ENCODE peak calls at places on chromosomes 1 and 21, in seven cellular contexts. O, P, F, S, Z, I and Y are unnamed samples.

GRCh38 chr1:182707116-182707515 is 22.7 kb upstream of the RGS8 start:
- DNase-seq in O (no peak), P (no peak), F (no peak), S (no peak), Z (peak; percentile 30), I (no peak), Y (no peak)

GRCh38 chr1:201501144-201501543 is 5.8 kb downstream of the CSRP1 start:
- DNase-seq in O (no peak), P (no peak), F (no peak), S (no peak), Z (no peak), I (no peak), Y (no peak)

GRCh38 chr1:237228421-237228820 is 186.4 kb downstream of the RYR2 start:
- DNase-seq in O (no peak), P (no peak), F (no peak), S (no peak), Z (no peak), I (no peak), Y (no peak)

GRCh38 chr1:226629210-226629895 is 80.8 kb downstream of the STUM start:
- DNase-seq in O (no peak), P (no peak), F (peak; percentile 11), S (no peak), Z (no peak), I (no peak), Y (no peak)

GRCh38 chr1:154536570-154536969 is 21.9 kb downstream of the UBE2Q1 start:
- DNase-seq in O (no peak), P (no peak), F (no peak), S (no peak), Z (no peak), I (no peak), Y (no peak)

GRCh38 chr1:35507947-35508346 is 49.3 kb downstream of the KIAA0319L start:
- DNase-seq in O (no peak), P (no peak), F (no peak), S (no peak), Z (no peak), I (no peak), Y (no peak)

GRCh38 chr1:28577738-28578536 is 14.1 kb upstream of the RAB42 start:
- DNase-seq in O (no peak), P (peak; percentile 30), F (no peak), S (no peak), Z (no peak), I (no peak), Y (no peak)

GRCh38 chr1:234231893-234232276 is 141.4 kb upstream of the COA6 start:
- DNase-seq in O (no peak), P (no peak), F (no peak), S (no peak), Z (no peak), I (no peak), Y (no peak)

DNA sequence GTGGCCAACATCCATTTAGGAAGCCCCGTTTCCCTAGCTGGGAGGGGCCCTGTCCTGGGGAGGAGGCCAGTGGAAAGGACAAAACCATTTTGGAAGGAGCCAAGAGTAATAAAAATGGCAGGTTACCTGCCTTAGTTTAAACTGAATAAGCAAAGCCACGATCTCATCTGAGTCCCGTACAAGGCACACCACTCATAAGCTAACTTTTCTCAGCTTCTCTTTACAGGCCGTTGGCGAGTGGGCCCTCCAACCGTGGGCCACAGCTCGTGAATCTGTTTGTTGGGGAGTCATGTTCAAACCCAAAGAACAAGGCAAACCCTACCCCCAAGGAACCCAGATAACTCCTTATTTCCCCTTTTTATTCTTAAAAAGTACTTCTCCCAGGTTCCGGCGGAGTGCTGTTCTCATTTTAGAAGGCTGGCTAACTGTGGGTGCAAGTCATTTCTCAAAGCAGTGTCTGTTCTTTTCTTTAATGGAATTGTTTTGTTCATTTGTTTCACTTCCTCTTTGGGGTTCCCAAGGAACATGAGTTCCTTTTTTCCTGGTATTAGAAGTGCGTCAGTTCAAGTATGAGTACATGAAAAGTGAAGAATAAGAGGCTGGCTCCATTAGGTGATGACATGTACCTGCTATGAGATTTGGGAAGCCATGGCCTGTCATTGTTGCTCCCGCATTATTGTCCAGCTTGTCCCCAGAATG is 89.0 kb downstream of the PSMG1 start:
- DNase-seq in O (no peak), P (no peak), F (no peak), S (no peak), Z (no peak), I (no peak), Y (no peak)
- H3K27ac ChIP-seq in O (no peak overlapping the region), P (no peak overlapping the region), F (no peak overlapping the region), S (no peak overlapping the region), Z (peak overlapping the region; percentile 67), I (no peak overlapping the region), Y (no peak overlapping the region)

GRCh38 chr1:90710579-90711536 is 6.2 kb downstream of the BARHL2 start:
- DNase-seq in O (peak; percentile 84), P (no peak), F (no peak), S (no peak), Z (no peak), I (no peak), Y (no peak)
- H3K4me3 ChIP-seq in O (peak overlapping the region; percentile 49), P (no peak overlapping the region), F (no peak overlapping the region), S (no peak overlapping the region), Z (no peak overlapping the region), I (no peak overlapping the region), Y (no peak overlapping the region)

DNA sequence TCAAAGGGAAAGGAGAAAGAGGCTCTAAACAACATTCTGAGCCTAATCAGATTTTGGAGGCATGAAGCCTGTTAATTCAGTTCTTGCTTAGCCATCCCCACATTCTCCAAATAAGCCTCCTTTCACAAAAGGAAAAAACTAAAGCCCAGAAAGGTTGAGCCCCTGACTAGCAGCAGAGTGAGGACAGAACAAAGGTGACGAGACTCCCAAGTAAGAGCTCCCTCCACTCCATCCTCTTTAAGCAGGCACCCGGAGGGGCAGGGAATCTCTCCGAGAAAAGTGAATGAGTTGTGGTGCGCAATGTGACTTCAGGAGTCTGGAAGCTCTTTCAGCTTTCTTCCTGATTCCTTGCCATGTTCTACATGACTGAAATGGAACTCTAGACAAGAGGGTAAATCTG is 43.4 kb upstream of the MYBPHL start:
- DNase-seq in O (no peak), P (no peak), F (no peak), S (no peak), Z (no peak), I (no peak), Y (no peak)
- H3K36me3 ChIP-seq in O (peaks cover 7% of the 10 kb centered on the region), P (no peaks in the 10 kb centered on the region), F (no peaks in the 10 kb centered on the region), S (peaks cover 18% of the 10 kb centered on the region), Z (peaks cover 91% of the 10 kb centered on the region), I (no peaks in the 10 kb centered on the region), Y (no peaks in the 10 kb centered on the region)

GRCh38 chr21:34881421-34881820 is 167.7 kb downstream of the RUNX1 start:
- DNase-seq in O (no peak), P (no peak), F (no peak), S (no peak), Z (no peak), I (no peak), Y (no peak)
- H3K27ac ChIP-seq in O (no peak overlapping the region), P (no peak overlapping the region), F (no peak overlapping the region), S (no peak overlapping the region), Z (no peak overlapping the region), I (peak overlapping the region; percentile 94), Y (no peak overlapping the region)

DNA sequence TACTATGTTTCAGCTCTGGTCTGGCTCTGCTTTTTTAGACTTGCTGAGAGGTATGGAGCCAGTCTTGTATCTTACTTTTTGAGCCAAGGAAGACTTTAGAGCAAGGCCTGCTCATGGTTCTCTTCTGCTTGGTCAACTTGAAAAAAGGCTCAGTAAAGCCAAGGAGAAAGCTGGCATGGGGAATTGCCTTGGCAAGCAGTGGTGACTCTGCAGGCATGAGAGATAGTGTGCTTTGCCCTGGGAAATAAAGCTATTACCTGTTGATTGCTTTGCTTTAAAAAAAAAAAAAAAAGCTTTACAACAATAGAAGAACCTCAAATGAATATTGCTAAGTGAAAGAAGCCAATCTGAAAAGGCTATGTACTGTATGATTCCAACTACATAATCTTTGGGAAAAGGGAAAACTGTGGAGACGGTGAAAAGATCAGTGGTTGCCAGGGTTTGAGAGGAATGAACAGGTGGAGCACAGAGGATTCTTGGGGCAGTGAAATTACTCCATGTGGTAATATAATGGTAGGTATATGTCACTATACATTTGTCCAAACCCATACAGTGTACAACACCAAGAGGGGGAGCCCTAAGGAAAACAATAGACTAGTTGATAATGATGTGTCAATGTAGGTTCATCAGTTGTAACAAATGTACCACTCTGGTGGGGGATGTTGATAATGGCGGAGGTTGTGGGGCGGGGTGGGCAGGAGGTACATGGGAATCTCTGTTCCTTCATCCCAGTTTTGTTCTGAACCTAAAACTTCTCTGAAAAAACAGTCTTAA is 87.6 kb downstream of the HMCN1 start:
- DNase-seq in O (no peak), P (no peak), F (no peak), S (no peak), Z (no peak), I (no peak), Y (no peak)
- H3K4me3 ChIP-seq in O (no peak overlapping the region), P (no peak overlapping the region), F (no peak overlapping the region), S (no peak overlapping the region), Z (no peak overlapping the region), I (no peak overlapping the region), Y (no peak overlapping the region)

GRCh38 chr1:169383449-169383848 is 15.5 kb downstream of the BLZF1 start:
- DNase-seq in O (no peak), P (no peak), F (no peak), S (no peak), Z (no peak), I (no peak), Y (no peak)
- H3K36me3 ChIP-seq in O (peaks cover 16% of the 10 kb centered on the region), P (no peaks in the 10 kb centered on the region), F (no peaks in the 10 kb centered on the region), S (peaks cover 4% of the 10 kb centered on the region), Z (peaks cover 100% of the 10 kb centered on the region), I (peaks cover 12% of the 10 kb centered on the region), Y (peaks cover 12% of the 10 kb centered on the region)

GRCh38 chr1:232367293-232367692 is 262.6 kb downstream of the SIPA1L2 start:
- DNase-seq in O (peak; percentile 45), P (no peak), F (no peak), S (no peak), Z (no peak), I (no peak), Y (no peak)

GRCh38 chr1:232369451-232369850 is 260.5 kb downstream of the SIPA1L2 start:
- DNase-seq in O (no peak), P (no peak), F (no peak), S (no peak), Z (no peak), I (no peak), Y (no peak)

GRCh38 chr1:232372431-232373225 is 257.3 kb downstream of the SIPA1L2 start:
- DNase-seq in O (no peak), P (no peak), F (no peak), S (no peak), Z (no peak), I (no peak), Y (no peak)

GRCh38 chr1:232368821-232369321 is 261.1 kb downstream of the SIPA1L2 start:
- DNase-seq in O (no peak), P (no peak), F (no peak), S (no peak), Z (no peak), I (no peak), Y (no peak)

DNA sequence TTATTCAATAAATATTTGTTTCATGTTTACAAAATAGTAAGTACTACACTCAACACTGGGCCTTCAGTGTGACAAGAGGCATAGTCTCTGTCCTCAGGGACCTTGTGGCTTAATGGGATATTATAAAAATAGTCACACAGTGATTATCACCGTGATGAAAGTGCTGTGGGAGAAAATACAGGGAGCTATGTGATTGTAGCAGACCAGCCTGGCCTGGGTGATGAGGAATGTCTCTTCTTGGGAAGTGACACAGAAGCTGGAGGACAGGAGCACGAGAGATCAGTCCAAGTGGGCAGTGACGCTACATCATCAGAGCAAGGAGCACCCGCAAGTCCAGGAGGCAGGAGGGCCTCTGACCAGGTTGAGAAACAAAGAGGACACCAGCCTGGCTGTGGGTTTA is 260.0 kb downstream of the SIPA1L2 start:
- DNase-seq in O (no peak), P (no peak), F (no peak), S (no peak), Z (no peak), I (no peak), Y (no peak)
- H3K27ac ChIP-seq in O (no peak overlapping the region), P (no peak overlapping the region), F (no peak overlapping the region), S (no peak overlapping the region), Z (peak overlapping the region; percentile 8), I (no peak overlapping the region), Y (no peak overlapping the region)